ENCODE peak calls at places on chromosomes 13 and 19, in six cellular contexts. K, H, V, S, O and L are unnamed samples.

GRCh38 chr13:61013782-61014181 is 401.9 kb downstream of the PCDH20 start:
- DNase-seq in K (no peak), H (no peak), V (no peak), S (no peak), O (no peak), L (no peak)

GRCh38 chr19:50406156-50406820 is 12.4 kb upstream of the SPIB start:
- DNase-seq in K (no peak), H (no peak), V (no peak), S (no peak), O (no peak), L (no peak)

GRCh38 chr13:112060899-112061366 is 6.0 kb upstream of the SOX1 start:
- DNase-seq in K (no peak), H (no peak), V (no peak), S (no peak), O (no peak), L (no peak)

GRCh38 chr19:19337120-19337519 is 16.5 kb downstream of the MAU2 start:
- DNase-seq in K (no peak), H (no peak), V (no peak), S (no peak), O (no peak), L (no peak)

GRCh38 chr19:52200044-52200443 is 10.2 kb downstream of the PPP2R1A start:
- DNase-seq in K (peak), H (no peak), V (no peak), S (peak), O (no peak), L (peak)

GRCh38 chr13:76667551-76667950 is 218.7 kb downstream of the KCTD12 start:
- DNase-seq in K (peak), H (no peak), V (no peak), S (peak), O (no peak), L (peak)

GRCh38 chr13:76720827-76721226 is 165.4 kb downstream of the KCTD12 start:
- DNase-seq in K (no peak), H (no peak), V (no peak), S (no peak), O (no peak), L (no peak)

GRCh38 chr19:18469245-18470107 is 31.5 kb upstream of the ISYNA1 start:
- DNase-seq in K (peak), H (peak), V (peak), S (peak), O (peak), L (peak)

GRCh38 chr13:114244637-114245036 is 9.9 kb downstream of the CDC16 start:
- DNase-seq in K (no peak), H (no peak), V (no peak), S (no peak), O (no peak), L (no peak)

GRCh38 chr13:40665754-40666057 is 735 bp downstream of the FOXO1 start:
- DNase-seq in K (no peak), H (peak), V (peak), S (peak), O (peak), L (no peak)

GRCh38 chr19:35949131-35949530 is 13.0 kb downstream of the LRFN3 start:
- DNase-seq in K (no peak), H (no peak), V (no peak), S (peak), O (no peak), L (no peak)

GRCh38 chr19:54179921-54180452 is 7.0 kb upstream of the TMC4 start:
- DNase-seq in K (peak), H (no peak), V (no peak), S (peak), O (peak), L (peak)

GRCh38 chr13:62251734-62252133 is 836.1 kb upstream of the PCDH20 start:
- DNase-seq in K (no peak), H (no peak), V (no peak), S (no peak), O (no peak), L (no peak)

GRCh38 chr13:23866420-23867026 is 22.7 kb downstream of the MIPEP start:
- DNase-seq in K (no peak), H (no peak), V (no peak), S (no peak), O (no peak), L (no peak)

GRCh38 chr19:29683009-29683408 is 17.7 kb downstream of the PLEKHF1 start:
- DNase-seq in K (no peak), H (no peak), V (no peak), S (no peak), O (no peak), L (no peak)

GRCh38 chr19:34180709-34181108 is 8.4 kb downstream of the LSM14A start:
- DNase-seq in K (no peak), H (no peak), V (no peak), S (no peak), O (no peak), L (no peak)

GRCh38 chr19:39057615-39058014 is 25.3 kb upstream of the FBXO27 start:
- DNase-seq in K (no peak), H (no peak), V (no peak), S (no peak), O (no peak), L (no peak)

GRCh38 chr19:11125994-11126685 is 29.4 kb downstream of the SPC24 start:
- DNase-seq in K (no peak), H (no peak), V (peak), S (peak), O (peak), L (peak)

GRCh38 chr13:88707652-88708051 is 1036.5 kb downstream of the SLITRK5 start:
- DNase-seq in K (no peak), H (no peak), V (no peak), S (no peak), O (no peak), L (no peak)